ENCODE peak calls at places on chromosomes 2 and 18, in four cellular contexts. U, F, Y and N are unnamed samples.

GRCh38 chr2:39492095-39492590 is 55.1 kb upstream of the MAP4K3 start:
- DNase-seq in F (peak; percentile 84), U (peak; percentile 77), Y (no peak), N (no peak)

GRCh38 chr18:13725566-13726227 is 661 bp downstream of the FAM210A start:
- DNase-seq in Y (peak; percentile 5), F (peak; percentile 11), U (peak; percentile 12), N (peak; percentile 14)

GRCh38 chr18:45522371-45522770 is 92.9 kb upstream of the SLC14A2 start:
- DNase-seq in F (no peak), Y (no peak), U (no peak), N (no peak)

GRCh38 chr18:9539283-9539682 is 64.0 kb downstream of the RALBP1 start:
- DNase-seq in U (no peak), F (no peak), Y (no peak), N (no peak)

GRCh38 chr2:127014630-127015029 is 92.3 kb downstream of the BIN1 start:
- DNase-seq in U (no peak), Y (no peak), F (no peak), N (no peak)

GRCh38 chr2:239152239-239152915 is 248.4 kb downstream of the HDAC4 start:
- DNase-seq in Y (no peak), F (no peak), U (no peak), N (peak; percentile 13)

GRCh38 chr18:61921621-61922235 is 28.9 kb upstream of the RNF152 start:
- DNase-seq in U (no peak), Y (no peak), F (no peak), N (no peak)

GRCh38 chr2:173982918-173983317 is 17.7 kb upstream of the SP3 start:
- DNase-seq in U (no peak), F (no peak), Y (no peak), N (no peak)

GRCh38 chr2:237695201-237695780 is 67.9 kb downstream of the LRRFIP1 start:
- DNase-seq in F (no peak), U (no peak), Y (no peak), N (no peak)